ENCODE peak calls at places on chromosomes 13 and 19, in ten cellular contexts. E is anterior cingulate cortex; L is NCI-H1092 treated with DMSO at 0.1 percent for 48 hours; R is T-helper 17 cell; D is stimulated activated CD8-positive, alpha-beta memory T cell treated with anti-CD3 and anti-CD28 coated beads, Interleukin-4, amount 100 ng/mL, for 1 hour; W is RKO; C is lower leg skin; H is RPMI8226; B is CD8-positive, alpha-beta T cell; G is HEK293T. F is an unnamed sample.

GRCh38 chr19:14322889-14323463 is 58.3 kb upstream of the ADGRE5 start:
- DNase-seq in B (no peak), D (no peak), G (no peak), C (no peak), R (no peak), H (no peak), L (no peak), W (no peak), E (no peak), F (no peak)

GRCh38 chr13:101785858-101786257 is 333.4 kb downstream of the ITGBL1 start:
- DNase-seq in G (peak), B (no peak), H (peak), R (no peak), D (no peak), C (no peak), E (no peak), L (peak), W (peak), F (peak)

GRCh38 chr19:38894968-38895367 is 4.5 kb downstream of the SIRT2 start:
- DNase-seq in L (no peak), D (no peak), C (no peak), G (no peak), R (no peak), W (no peak), E (no peak), B (no peak), H (no peak), F (no peak)

GRCh38 chr13:113151745-113152707 is 6.4 kb upstream of the PROZ start:
- DNase-seq in W (peak), C (no peak), D (no peak), B (peak), L (peak), H (peak), R (no peak), E (no peak), G (no peak), F (no peak)

GRCh38 chr19:1760020-1760419 is 6.7 kb downstream of the ONECUT3 start:
- DNase-seq in R (no peak), L (no peak), C (no peak), H (no peak), G (no peak), E (no peak), D (no peak), B (no peak), W (no peak), F (no peak)

GRCh38 chr13:33185853-33186252 is 99.7 kb downstream of the STARD13 start:
- DNase-seq in D (no peak), B (no peak), R (no peak), E (no peak), C (no peak), G (no peak), W (no peak), H (no peak), L (no peak), F (no peak)

GRCh38 chr19:46299004-46299509 is 2.2 kb downstream of the HIF3A start:
- DNase-seq in R (no peak), D (no peak), E (peak), B (no peak), W (no peak), L (peak), H (peak), G (no peak), C (peak), F (peak)

GRCh38 chr13:97119899-97120745 is 102.0 kb upstream of the MBNL2 start:
- DNase-seq in H (no peak), W (peak), R (no peak), E (no peak), C (no peak), G (no peak), B (no peak), D (no peak), L (no peak), F (no peak)

GRCh38 chr19:12866416-12867119 is 14.7 kb downstream of the DNASE2 start:
- DNase-seq in L (no peak), E (no peak), R (no peak), B (no peak), H (no peak), C (no peak), G (no peak), W (no peak), D (no peak), F (no peak)

GRCh38 chr19:9018163-9018875 is 8.1 kb upstream of the MUC16 start:
- DNase-seq in R (no peak), W (no peak), H (no peak), G (no peak), L (no peak), B (no peak), C (no peak), E (no peak), D (no peak), F (no peak)

GRCh38 chr19:12796146-12797071 is 5.1 kb downstream of the JUNB start:
- DNase-seq in B (peak), D (no peak), W (peak), L (peak), G (peak), E (peak), C (peak), R (peak), H (peak), F (peak)

GRCh38 chr19:46784262-46785053 is 3.9 kb downstream of the SLC1A5 start:
- DNase-seq in R (no peak), L (no peak), D (no peak), W (peak), E (no peak), G (peak), C (peak), H (peak), B (peak), F (no peak)

GRCh38 chr13:111027481-111028439 is 87.3 kb upstream of the ARHGEF7 start:
- DNase-seq in B (no peak), L (no peak), E (no peak), D (no peak), C (no peak), G (no peak), W (peak), H (peak), R (no peak), F (no peak)

GRCh38 chr19:6806488-6806887 is 34.0 kb downstream of the VAV1 start:
- DNase-seq in E (no peak), R (no peak), C (no peak), H (no peak), W (peak), L (no peak), G (peak), B (no peak), D (no peak), F (no peak)

GRCh38 chr13:98207411-98207810 is 30.3 kb upstream of the RNF113B start:
- DNase-seq in C (no peak), H (no peak), G (no peak), D (no peak), E (no peak), B (no peak), W (no peak), R (no peak), L (no peak), F (no peak)

GRCh38 chr13:39603424-39603947 is 493 bp upstream of the LHFPL6 start:
- DNase-seq in H (no peak), W (no peak), E (no peak), R (no peak), G (no peak), C (no peak), D (no peak), B (no peak), L (peak), F (no peak)